ENCODE peak calls at places on chromosome X, in seven cellular contexts. One of them, this sample, is unnamed. For H3K36me3 and H3K27me3, the result is how much of the 10 kb centered on the place peaks cover.

GRCh38 chrX:136325377-136325776 is 24.6 kb downstream of the ADGRG4 start:
- DNase-seq in endothelial cell of umbilical vein: no peak
- DNase-seq in CD8-positive, alpha-beta T cell: no peak
- DNase-seq in BJ: no peak
- DNase-seq in cardiac muscle cell: no peak
- DNase-seq in tibial artery: no peak
- DNase-seq in thoracic aorta: no peak
- DNase-seq in this sample: no peak

GRCh38 chrX:1341531-1342179 is 5.1 kb downstream of the IL3RA start:
- DNase-seq in endothelial cell of umbilical vein: no peak
- DNase-seq in CD8-positive, alpha-beta T cell: no peak
- DNase-seq in BJ: no peak
- DNase-seq in cardiac muscle cell: no peak
- DNase-seq in tibial artery: no peak
- DNase-seq in thoracic aorta: no peak
- DNase-seq in this sample: no peak

GRCh38 chrX:100928660-100929613 is at the start of gene XKRX:
- DNase-seq in endothelial cell of umbilical vein: peak
- DNase-seq in CD8-positive, alpha-beta T cell: peak
- DNase-seq in BJ: no peak
- DNase-seq in cardiac muscle cell: peak
- DNase-seq in tibial artery: peak
- DNase-seq in thoracic aorta: no peak
- DNase-seq in this sample: no peak

GRCh38 chrX:149275836-149276235 is 229.3 kb downstream of the IDS start:
- DNase-seq in endothelial cell of umbilical vein: no peak
- DNase-seq in CD8-positive, alpha-beta T cell: no peak
- DNase-seq in BJ: no peak
- DNase-seq in cardiac muscle cell: no peak
- DNase-seq in tibial artery: no peak
- DNase-seq in thoracic aorta: no peak
- DNase-seq in this sample: no peak

GRCh38 chrX:418927-419729 is 32.4 kb upstream of the PPP2R3B start:
- DNase-seq in endothelial cell of umbilical vein: no peak
- DNase-seq in CD8-positive, alpha-beta T cell: no peak
- DNase-seq in BJ: no peak
- DNase-seq in cardiac muscle cell: no peak
- DNase-seq in tibial artery: no peak
- DNase-seq in thoracic aorta: no peak
- DNase-seq in this sample: no peak

GRCh38 chrX:111100191-111100590 is 4.2 kb downstream of the PAK3 start:
- DNase-seq in endothelial cell of umbilical vein: no peak
- DNase-seq in CD8-positive, alpha-beta T cell: no peak
- DNase-seq in BJ: no peak
- DNase-seq in cardiac muscle cell: peak
- DNase-seq in tibial artery: no peak
- DNase-seq in thoracic aorta: no peak
- DNase-seq in this sample: no peak

GRCh38 chrX:10156199-10157031 is at the start of gene CLCN4:
- DNase-seq in endothelial cell of umbilical vein: peak
- DNase-seq in CD8-positive, alpha-beta T cell: no peak
- DNase-seq in BJ: no peak
- DNase-seq in cardiac muscle cell: peak
- DNase-seq in tibial artery: peak
- DNase-seq in thoracic aorta: no peak
- DNase-seq in this sample: no peak

GRCh38 chrX:2819345-2820130 is 9.2 kb upstream of the GYG2 start:
- DNase-seq in endothelial cell of umbilical vein: peak
- DNase-seq in CD8-positive, alpha-beta T cell: no peak
- DNase-seq in BJ: no peak
- DNase-seq in cardiac muscle cell: peak
- DNase-seq in tibial artery: no peak
- DNase-seq in thoracic aorta: no peak
- DNase-seq in this sample: no peak

GRCh38 chrX:118373538-118373937 is 27.6 kb downstream of the WDR44 start:
- DNase-seq in endothelial cell of umbilical vein: no peak
- DNase-seq in CD8-positive, alpha-beta T cell: no peak
- DNase-seq in BJ: no peak
- DNase-seq in cardiac muscle cell: no peak
- DNase-seq in tibial artery: no peak
- DNase-seq in thoracic aorta: no peak
- DNase-seq in this sample: no peak

GRCh38 chrX:134836497-134836968 is 154.3 kb upstream of the SMIM10 start:
- DNase-seq in endothelial cell of umbilical vein: peak
- DNase-seq in CD8-positive, alpha-beta T cell: no peak
- DNase-seq in BJ: no peak
- DNase-seq in cardiac muscle cell: peak
- DNase-seq in tibial artery: no peak
- DNase-seq in thoracic aorta: no peak
- DNase-seq in this sample: no peak

GRCh38 chrX:18672008-18672407 is at the start of gene RS1:
- DNase-seq in endothelial cell of umbilical vein: no peak
- DNase-seq in CD8-positive, alpha-beta T cell: no peak
- DNase-seq in BJ: no peak
- DNase-seq in cardiac muscle cell: no peak
- DNase-seq in tibial artery: no peak
- DNase-seq in thoracic aorta: no peak
- DNase-seq in this sample: no peak

GRCh38 chrX:53073115-53073581 is 9.0 kb upstream of the TSPYL2 start:
- DNase-seq in endothelial cell of umbilical vein: no peak
- DNase-seq in CD8-positive, alpha-beta T cell: no peak
- DNase-seq in BJ: no peak
- DNase-seq in cardiac muscle cell: no peak
- DNase-seq in tibial artery: no peak
- DNase-seq in thoracic aorta: no peak
- DNase-seq in this sample: no peak

GRCh38 chrX:3006500-3006899 is at the start of gene ARSH:
- DNase-seq in endothelial cell of umbilical vein: no peak
- DNase-seq in CD8-positive, alpha-beta T cell: no peak
- DNase-seq in BJ: no peak
- DNase-seq in cardiac muscle cell: no peak
- DNase-seq in tibial artery: no peak
- DNase-seq in thoracic aorta: no peak
- DNase-seq in this sample: no peak

GRCh38 chrX:136250191-136251041 is 784 bp downstream of the MAP7D3 start:
- DNase-seq in endothelial cell of umbilical vein: peak
- DNase-seq in CD8-positive, alpha-beta T cell: no peak
- DNase-seq in BJ: no peak
- DNase-seq in cardiac muscle cell: peak
- DNase-seq in tibial artery: no peak
- DNase-seq in thoracic aorta: no peak
- DNase-seq in this sample: no peak

GRCh38 chrX:69504626-69505612 is 793 bp downstream of the NALF2 start:
- DNase-seq in endothelial cell of umbilical vein: no peak
- DNase-seq in CD8-positive, alpha-beta T cell: no peak
- DNase-seq in BJ: no peak
- DNase-seq in cardiac muscle cell: no peak
- DNase-seq in tibial artery: no peak
- DNase-seq in thoracic aorta: no peak
- DNase-seq in this sample: no peak

GRCh38 chrX:113399501-113400192 is 559.0 kb upstream of the AMOT start:
- DNase-seq in endothelial cell of umbilical vein: peak
- DNase-seq in CD8-positive, alpha-beta T cell: no peak
- DNase-seq in BJ: no peak
- DNase-seq in cardiac muscle cell: peak
- DNase-seq in tibial artery: no peak
- DNase-seq in thoracic aorta: no peak
- DNase-seq in this sample: no peak

GRCh38 chrX:46551494-46552128 is 6.4 kb upstream of the ZNF674 start:
- DNase-seq in endothelial cell of umbilical vein: no peak
- DNase-seq in CD8-positive, alpha-beta T cell: no peak
- DNase-seq in BJ: no peak
- DNase-seq in cardiac muscle cell: peak
- DNase-seq in tibial artery: no peak
- DNase-seq in thoracic aorta: no peak
- DNase-seq in this sample: peak

GRCh38 chrX:51496501-51497291 is at the start of gene NUDT11:
- DNase-seq in endothelial cell of umbilical vein: peak
- DNase-seq in CD8-positive, alpha-beta T cell: no peak
- DNase-seq in BJ: no peak
- DNase-seq in cardiac muscle cell: peak
- DNase-seq in tibial artery: peak
- DNase-seq in thoracic aorta: no peak
- DNase-seq in this sample: peak

GRCh38 chrX:110418857-110419249 is 60.2 kb downstream of the RTL9 start:
- DNase-seq in endothelial cell of umbilical vein: no peak
- DNase-seq in CD8-positive, alpha-beta T cell: no peak
- DNase-seq in BJ: no peak
- DNase-seq in cardiac muscle cell: peak
- DNase-seq in tibial artery: no peak
- DNase-seq in thoracic aorta: no peak
- DNase-seq in this sample: no peak

GRCh38 chrX:135893294-135893817 is at the start of the genes CT45A10 and SAGE1:
- DNase-seq in endothelial cell of umbilical vein: no peak
- DNase-seq in CD8-positive, alpha-beta T cell: no peak
- DNase-seq in BJ: no peak
- DNase-seq in cardiac muscle cell: no peak
- DNase-seq in tibial artery: no peak
- DNase-seq in thoracic aorta: no peak
- DNase-seq in this sample: no peak

GRCh38 chrX:8845060-8845459 is 43.9 kb upstream of the FAM9A start:
- DNase-seq in endothelial cell of umbilical vein: no peak
- DNase-seq in CD8-positive, alpha-beta T cell: no peak
- DNase-seq in BJ: peak
- DNase-seq in cardiac muscle cell: peak
- DNase-seq in tibial artery: no peak
- DNase-seq in thoracic aorta: no peak
- DNase-seq in this sample: no peak

GRCh38 chrX:42096262-42096939 is 173.0 kb upstream of the CASK start:
- DNase-seq in endothelial cell of umbilical vein: peak
- DNase-seq in CD8-positive, alpha-beta T cell: no peak
- DNase-seq in BJ: peak
- DNase-seq in cardiac muscle cell: peak
- DNase-seq in tibial artery: no peak
- DNase-seq in thoracic aorta: no peak
- DNase-seq in this sample: no peak

GRCh38 chrX:153819398-153820083 is 10.8 kb downstream of the PDZD4 start:
- DNase-seq in endothelial cell of umbilical vein: no peak
- DNase-seq in CD8-positive, alpha-beta T cell: no peak
- DNase-seq in BJ: no peak
- DNase-seq in cardiac muscle cell: no peak
- DNase-seq in tibial artery: no peak
- DNase-seq in thoracic aorta: no peak
- DNase-seq in this sample: no peak
- H3K4me3 ChIP-seq in endothelial cell of umbilical vein: no peak
- H3K4me3 ChIP-seq in CD8-positive, alpha-beta T cell: peak
- H3K4me3 ChIP-seq in BJ: peak
- H3K4me3 ChIP-seq in cardiac muscle cell: peak
- H3K4me3 ChIP-seq in tibial artery: peak
- H3K4me3 ChIP-seq in thoracic aorta: peak
- H3K4me3 ChIP-seq in this sample: peak

GRCh38 chrX:153921511-153922285 is 4.4 kb downstream of the ARHGAP4 start:
- DNase-seq in endothelial cell of umbilical vein: no peak
- DNase-seq in CD8-positive, alpha-beta T cell: no peak
- DNase-seq in BJ: no peak
- DNase-seq in cardiac muscle cell: no peak
- DNase-seq in tibial artery: no peak
- DNase-seq in thoracic aorta: no peak
- DNase-seq in this sample: no peak
- H3K36me3 ChIP-seq in endothelial cell of umbilical vein: under half
- H3K36me3 ChIP-seq in CD8-positive, alpha-beta T cell: under half
- H3K36me3 ChIP-seq in BJ: under half
- H3K36me3 ChIP-seq in cardiac muscle cell: under half
- H3K36me3 ChIP-seq in tibial artery: under half
- H3K36me3 ChIP-seq in thoracic aorta: under half
- H3K36me3 ChIP-seq in this sample: under half

GRCh38 chrX:40104649-40105015 is 6.9 kb upstream of the BCOR start:
- DNase-seq in endothelial cell of umbilical vein: peak
- DNase-seq in CD8-positive, alpha-beta T cell: no peak
- DNase-seq in BJ: no peak
- DNase-seq in cardiac muscle cell: peak
- DNase-seq in tibial artery: no peak
- DNase-seq in thoracic aorta: no peak
- DNase-seq in this sample: no peak

GRCh38 chrX:40106677-40107290 is 9.0 kb upstream of the BCOR start:
- DNase-seq in endothelial cell of umbilical vein: no peak
- DNase-seq in CD8-positive, alpha-beta T cell: no peak
- DNase-seq in BJ: no peak
- DNase-seq in cardiac muscle cell: no peak
- DNase-seq in tibial artery: no peak
- DNase-seq in thoracic aorta: no peak
- DNase-seq in this sample: no peak

GRCh38 chrX:40107291-40108083 is 9.7 kb upstream of the BCOR start:
- DNase-seq in endothelial cell of umbilical vein: peak
- DNase-seq in CD8-positive, alpha-beta T cell: no peak
- DNase-seq in BJ: no peak
- DNase-seq in cardiac muscle cell: peak
- DNase-seq in tibial artery: no peak
- DNase-seq in thoracic aorta: no peak
- DNase-seq in this sample: no peak

GRCh38 chrX:40105016-40105790 is 7.4 kb upstream of the BCOR start:
- DNase-seq in endothelial cell of umbilical vein: peak
- DNase-seq in CD8-positive, alpha-beta T cell: no peak
- DNase-seq in BJ: no peak
- DNase-seq in cardiac muscle cell: peak
- DNase-seq in tibial artery: no peak
- DNase-seq in thoracic aorta: no peak
- DNase-seq in this sample: no peak

DNA sequence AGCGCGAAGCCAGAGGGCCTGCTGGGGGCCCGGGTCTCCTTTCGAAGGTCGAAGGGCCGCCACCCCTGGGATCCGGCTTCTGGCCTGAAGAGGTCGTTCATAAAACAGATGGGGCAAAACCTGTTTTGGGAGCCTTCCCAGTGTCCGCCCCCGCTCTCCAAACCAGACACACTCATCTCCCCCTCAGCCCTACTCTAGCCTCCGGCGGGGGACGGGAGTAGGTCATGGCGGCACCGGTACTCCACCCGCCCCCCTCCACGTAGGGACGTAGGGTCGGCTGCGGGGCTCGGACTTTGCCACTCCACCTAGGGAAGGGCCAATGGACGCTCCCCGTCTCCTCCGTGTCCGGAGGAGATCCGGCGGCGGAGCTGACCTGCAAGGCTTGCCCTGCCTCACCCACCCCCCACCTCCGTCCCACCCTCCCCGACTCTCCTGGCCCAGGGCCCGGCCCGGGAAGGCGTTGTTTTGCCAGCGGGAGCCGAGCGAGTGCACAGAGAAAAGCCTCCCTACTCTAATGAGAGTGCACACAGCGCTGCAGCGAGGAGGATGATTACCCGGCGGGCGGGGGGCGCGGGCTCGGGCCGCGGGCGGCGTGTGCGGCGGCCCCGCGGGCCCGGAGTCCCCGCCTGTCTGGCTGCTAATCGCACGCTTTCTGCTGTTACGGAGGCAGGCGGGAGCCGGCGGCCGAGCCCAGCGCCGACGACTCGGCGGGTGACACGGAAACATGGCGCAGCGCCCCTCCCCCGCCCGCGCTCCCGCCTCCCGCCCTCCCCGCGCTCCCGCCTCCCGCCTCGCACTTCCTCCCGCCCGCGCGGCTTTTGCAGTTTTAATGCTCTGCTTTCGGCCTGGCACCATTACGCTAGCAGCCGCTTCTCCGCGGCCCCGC is 8.3 kb upstream of the BCOR start:
- DNase-seq in endothelial cell of umbilical vein: peak
- DNase-seq in CD8-positive, alpha-beta T cell: peak
- DNase-seq in BJ: no peak
- DNase-seq in cardiac muscle cell: peak
- DNase-seq in tibial artery: no peak
- DNase-seq in thoracic aorta: no peak
- DNase-seq in this sample: no peak
- H3K27me3 ChIP-seq in endothelial cell of umbilical vein: under half
- H3K27me3 ChIP-seq in CD8-positive, alpha-beta T cell: under half
- H3K27me3 ChIP-seq in BJ: under half
- H3K27me3 ChIP-seq in cardiac muscle cell: under half
- H3K27me3 ChIP-seq in tibial artery: under half
- H3K27me3 ChIP-seq in thoracic aorta: under half
- H3K27me3 ChIP-seq in this sample: under half

GRCh38 chrX:12819231-12819630 is 28.0 kb downstream of the PRPS2 start:
- DNase-seq in endothelial cell of umbilical vein: no peak
- DNase-seq in CD8-positive, alpha-beta T cell: no peak
- DNase-seq in BJ: no peak
- DNase-seq in cardiac muscle cell: no peak
- DNase-seq in tibial artery: no peak
- DNase-seq in thoracic aorta: no peak
- DNase-seq in this sample: no peak
- H3K4me3 ChIP-seq in endothelial cell of umbilical vein: no peak
- H3K4me3 ChIP-seq in CD8-positive, alpha-beta T cell: no peak
- H3K4me3 ChIP-seq in BJ: no peak
- H3K4me3 ChIP-seq in cardiac muscle cell: no peak
- H3K4me3 ChIP-seq in tibial artery: no peak
- H3K4me3 ChIP-seq in thoracic aorta: no peak
- H3K4me3 ChIP-seq in this sample: no peak